ENCODE peak calls at places on chromosomes 7 and 10, in nine cellular contexts. B is left colon; R is spleen; I is RWPE1; W is stimulated activated CD8-positive, alpha-beta memory T cell treated with anti-CD3 and anti-CD28 coated beads, Interleukin-2, amount 100 ng/mL, for 48 hours; E is mammary epithelial cell; T is NCI-H1694 treated with DMSO at 0.1 percent for 48 hours; H is T-helper 17 cell; N is activated CD4-positive, alpha-beta T cell treated with anti-CD3 and anti-CD28 coated beads, Interleukin-2, amount 10 ng/mL, durations not matched to agents 7 days and 5 days. F is an unnamed sample.

GRCh38 chr7:2166625-2167280 is 66.0 kb downstream of the MAD1L1 start:
- DNase-seq in B (no peak), R (no peak), I (no peak), W (no peak), E (no peak), T (no peak), H (no peak), N (no peak), F (no peak)

GRCh38 chr7:137120690-137121089 is 222.8 kb downstream of the PTN start:
- DNase-seq in B (no peak), R (no peak), I (no peak), W (no peak), E (peak; percentile 44), T (no peak), H (no peak), N (no peak), F (no peak)

GRCh38 chr7:1156782-1157535 is 3.0 kb downstream of the ZFAND2A start:
- DNase-seq in B (peak; percentile 63), R (no peak), I (no peak), W (no peak), E (no peak), T (no peak), H (no peak), N (no peak), F (no peak)

GRCh38 chr10:33215154-33215553 is 119.3 kb downstream of the NRP1 start:
- DNase-seq in B (no peak), R (no peak), I (no peak), W (no peak), E (no peak), T (no peak), H (no peak), N (no peak), F (no peak)

GRCh38 chr7:18337023-18337422 is 158.5 kb upstream of the HDAC9 start:
- DNase-seq in B (no peak), R (no peak), I (no peak), W (no peak), E (no peak), T (no peak), H (no peak), N (no peak), F (no peak)

GRCh38 chr10:78194539-78195402 is 161.1 kb downstream of the RPS24 start:
- DNase-seq in B (no peak), R (no peak), I (no peak), W (no peak), E (peak; percentile 12), T (no peak), H (no peak), N (no peak), F (no peak)

GRCh38 chr10:30825022-30825421 is 195.5 kb upstream of the LYZL2 start:
- DNase-seq in B (no peak), R (peak; percentile 28), I (no peak), W (no peak), E (no peak), T (no peak), H (no peak), N (no peak), F (no peak)

GRCh38 chr10:8840356-8840755 is 785.9 kb downstream of the GATA3 start:
- DNase-seq in B (no peak), R (no peak), I (no peak), W (no peak), E (no peak), T (no peak), H (no peak), N (no peak), F (no peak)

F was measured in neural crest cell.